ENCODE peak calls at places on chromosomes 5 and 9, in six cellular contexts. One of them, this sample, is unnamed.

GRCh38 chr5:137345396-137345795 is 153.7 kb downstream of the SPOCK1 start:
- DNase-seq in H9: no peak
- DNase-seq in left ventricle myocardium inferior: no peak
- DNase-seq in astrocyte: no peak
- DNase-seq in hepatocyte: no peak
- DNase-seq in IMR-90: no peak
- DNase-seq in this sample: no peak

GRCh38 chr5:130286971-130287370 is 382.7 kb downstream of the CHSY3 start:
- DNase-seq in H9: no peak
- DNase-seq in left ventricle myocardium inferior: no peak
- DNase-seq in astrocyte: peak; percentile 22
- DNase-seq in hepatocyte: no peak
- DNase-seq in IMR-90: no peak
- DNase-seq in this sample: no peak

GRCh38 chr5:97063276-97063675 is 79.1 kb downstream of the LIX1 start:
- DNase-seq in H9: no peak
- DNase-seq in left ventricle myocardium inferior: no peak
- DNase-seq in astrocyte: no peak
- DNase-seq in hepatocyte: no peak
- DNase-seq in IMR-90: no peak
- DNase-seq in this sample: no peak

GRCh38 chr5:5014836-5015235 is 125.3 kb upstream of the ADAMTS16 start:
- DNase-seq in H9: no peak
- DNase-seq in left ventricle myocardium inferior: no peak
- DNase-seq in astrocyte: peak; percentile 92
- DNase-seq in hepatocyte: no peak
- DNase-seq in IMR-90: no peak
- DNase-seq in this sample: no peak

GRCh38 chr9:137253717-137254623 is 1.2 kb upstream of the NELFB start:
- DNase-seq in H9: no peak
- DNase-seq in left ventricle myocardium inferior: no peak
- DNase-seq in astrocyte: no peak
- DNase-seq in hepatocyte: no peak
- DNase-seq in IMR-90: no peak
- DNase-seq in this sample: no peak

GRCh38 chr5:169302491-169303118 is 1.7 kb upstream of the SLIT3 start:
- DNase-seq in H9: peak; percentile 74
- DNase-seq in left ventricle myocardium inferior: peak; percentile 61
- DNase-seq in astrocyte: peak; percentile 55
- DNase-seq in hepatocyte: peak; percentile 88
- DNase-seq in IMR-90: peak; percentile 73
- DNase-seq in this sample: peak; percentile 65

GRCh38 chr9:136307215-136307750 is 3.4 kb upstream of the CCDC187 start:
- DNase-seq in H9: no peak
- DNase-seq in left ventricle myocardium inferior: no peak
- DNase-seq in astrocyte: no peak
- DNase-seq in hepatocyte: no peak
- DNase-seq in IMR-90: no peak
- DNase-seq in this sample: no peak

GRCh38 chr9:8850916-8851315 is 1051.3 kb upstream of the DMAC1 start:
- DNase-seq in H9: no peak
- DNase-seq in left ventricle myocardium inferior: no peak
- DNase-seq in astrocyte: no peak
- DNase-seq in hepatocyte: no peak
- DNase-seq in IMR-90: no peak
- DNase-seq in this sample: no peak

GRCh38 chr5:138754699-138755057 is 1.5 kb downstream of the CTNNA1 start:
- DNase-seq in H9: no peak
- DNase-seq in left ventricle myocardium inferior: no peak
- DNase-seq in astrocyte: peak; percentile 56
- DNase-seq in hepatocyte: peak; percentile 44
- DNase-seq in IMR-90: no peak
- DNase-seq in this sample: no peak

GRCh38 chr5:101676646-101677045 is 619.4 kb downstream of the SLCO4C1 start:
- DNase-seq in H9: no peak
- DNase-seq in left ventricle myocardium inferior: no peak
- DNase-seq in astrocyte: no peak
- DNase-seq in hepatocyte: no peak
- DNase-seq in IMR-90: no peak
- DNase-seq in this sample: no peak

GRCh38 chr9:133396952-133397351 is 20.8 kb downstream of the STKLD1 start:
- DNase-seq in H9: peak; percentile 86
- DNase-seq in left ventricle myocardium inferior: no peak
- DNase-seq in astrocyte: no peak
- DNase-seq in hepatocyte: no peak
- DNase-seq in IMR-90: no peak
- DNase-seq in this sample: no peak

GRCh38 chr5:168064933-168065622 is 226.4 kb upstream of the WWC1 start:
- DNase-seq in H9: no peak
- DNase-seq in left ventricle myocardium inferior: no peak
- DNase-seq in astrocyte: no peak
- DNase-seq in hepatocyte: no peak
- DNase-seq in IMR-90: no peak
- DNase-seq in this sample: no peak

GRCh38 chr5:168072665-168073064 is 218.8 kb upstream of the WWC1 start:
- DNase-seq in H9: no peak
- DNase-seq in left ventricle myocardium inferior: no peak
- DNase-seq in astrocyte: no peak
- DNase-seq in hepatocyte: no peak
- DNase-seq in IMR-90: no peak
- DNase-seq in this sample: no peak

GRCh38 chr5:168064457-168064856 is 227.0 kb upstream of the WWC1 start:
- DNase-seq in H9: no peak
- DNase-seq in left ventricle myocardium inferior: no peak
- DNase-seq in astrocyte: no peak
- DNase-seq in hepatocyte: no peak
- DNase-seq in IMR-90: no peak
- DNase-seq in this sample: no peak

GRCh38 chr5:168070761-168071160 is 220.7 kb upstream of the WWC1 start:
- DNase-seq in H9: no peak
- DNase-seq in left ventricle myocardium inferior: no peak
- DNase-seq in astrocyte: no peak
- DNase-seq in hepatocyte: no peak
- DNase-seq in IMR-90: no peak
- DNase-seq in this sample: no peak

GRCh38 chr5:168066536-168067208 is 224.8 kb upstream of the WWC1 start:
- DNase-seq in H9: no peak
- DNase-seq in left ventricle myocardium inferior: no peak
- DNase-seq in astrocyte: no peak
- DNase-seq in hepatocyte: no peak
- DNase-seq in IMR-90: no peak
- DNase-seq in this sample: no peak
- H3K27me3 ChIP-seq in H9: no peaks in the 10 kb centered on the region
- H3K27me3 ChIP-seq in left ventricle myocardium inferior: no peaks in the 10 kb centered on the region
- H3K27me3 ChIP-seq in astrocyte: no peaks in the 10 kb centered on the region
- H3K27me3 ChIP-seq in hepatocyte: no peaks in the 10 kb centered on the region
- H3K27me3 ChIP-seq in IMR-90: no peaks in the 10 kb centered on the region
- H3K27me3 ChIP-seq in this sample: no peaks in the 10 kb centered on the region

GRCh38 chr5:150904479-150905311 is at the start of gene ZNF300:
- DNase-seq in H9: peak; percentile 92
- DNase-seq in left ventricle myocardium inferior: peak; percentile 85
- DNase-seq in astrocyte: peak; percentile 95
- DNase-seq in hepatocyte: peak; percentile 85
- DNase-seq in IMR-90: peak; percentile 93
- DNase-seq in this sample: peak; percentile 85
- H3K27ac ChIP-seq in H9: peak within 1 kb of the TSS; percentile 68
- H3K27ac ChIP-seq in left ventricle myocardium inferior: peak within 1 kb of the TSS; percentile 83
- H3K27ac ChIP-seq in astrocyte: peak within 1 kb of the TSS; percentile 95
- H3K27ac ChIP-seq in hepatocyte: peak within 1 kb of the TSS; percentile 96
- H3K27ac ChIP-seq in IMR-90: peak within 1 kb of the TSS; percentile 93
- H3K27ac ChIP-seq in this sample: peak within 1 kb of the TSS; percentile 62

DNA sequence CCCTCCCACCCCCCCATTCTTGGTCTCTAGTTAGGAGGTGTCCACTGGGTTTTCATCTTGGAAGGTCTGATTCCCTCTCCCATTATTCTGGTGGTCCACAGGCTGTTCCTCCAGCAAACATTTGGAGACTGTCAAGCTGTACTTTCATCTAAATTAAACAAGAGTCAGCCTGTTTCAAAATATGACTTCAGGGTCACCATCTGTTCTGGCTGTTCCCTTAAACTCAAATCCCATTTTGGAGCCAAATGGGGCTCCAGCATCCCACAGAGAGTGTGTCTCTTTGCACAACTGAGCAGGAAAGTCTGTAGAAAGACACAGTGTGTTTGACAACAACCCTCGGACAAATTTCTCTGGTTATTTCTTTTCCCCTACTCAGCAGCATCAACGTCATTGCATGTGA is 20.5 kb downstream of the COL15A1 start:
- DNase-seq in H9: no peak
- DNase-seq in left ventricle myocardium inferior: no peak
- DNase-seq in astrocyte: no peak
- DNase-seq in hepatocyte: no peak
- DNase-seq in IMR-90: peak; percentile 18
- DNase-seq in this sample: no peak
- H3K27me3 ChIP-seq in H9: no peaks in the 10 kb centered on the region
- H3K27me3 ChIP-seq in left ventricle myocardium inferior: no peaks in the 10 kb centered on the region
- H3K27me3 ChIP-seq in astrocyte: peaks cover 23% of the 10 kb centered on the region
- H3K27me3 ChIP-seq in hepatocyte: no peaks in the 10 kb centered on the region
- H3K27me3 ChIP-seq in IMR-90: no peaks in the 10 kb centered on the region
- H3K27me3 ChIP-seq in this sample: no peaks in the 10 kb centered on the region

GRCh38 chr5:142754031-142754430 is 16.1 kb upstream of the ARHGAP26 start:
- DNase-seq in H9: no peak
- DNase-seq in left ventricle myocardium inferior: no peak
- DNase-seq in astrocyte: no peak
- DNase-seq in hepatocyte: no peak
- DNase-seq in IMR-90: no peak
- DNase-seq in this sample: no peak

GRCh38 chr5:142757564-142757963 is 12.6 kb upstream of the ARHGAP26 start:
- DNase-seq in H9: no peak
- DNase-seq in left ventricle myocardium inferior: no peak
- DNase-seq in astrocyte: no peak
- DNase-seq in hepatocyte: no peak
- DNase-seq in IMR-90: no peak
- DNase-seq in this sample: no peak

GRCh38 chr5:142749321-142749720 is 20.9 kb upstream of the ARHGAP26 start:
- DNase-seq in H9: no peak
- DNase-seq in left ventricle myocardium inferior: no peak
- DNase-seq in astrocyte: peak; percentile 73
- DNase-seq in hepatocyte: no peak
- DNase-seq in IMR-90: peak; percentile 77
- DNase-seq in this sample: no peak

GRCh38 chr5:142756576-142756975 is 13.6 kb upstream of the ARHGAP26 start:
- DNase-seq in H9: no peak
- DNase-seq in left ventricle myocardium inferior: no peak
- DNase-seq in astrocyte: no peak
- DNase-seq in hepatocyte: no peak
- DNase-seq in IMR-90: no peak
- DNase-seq in this sample: no peak

DNA sequence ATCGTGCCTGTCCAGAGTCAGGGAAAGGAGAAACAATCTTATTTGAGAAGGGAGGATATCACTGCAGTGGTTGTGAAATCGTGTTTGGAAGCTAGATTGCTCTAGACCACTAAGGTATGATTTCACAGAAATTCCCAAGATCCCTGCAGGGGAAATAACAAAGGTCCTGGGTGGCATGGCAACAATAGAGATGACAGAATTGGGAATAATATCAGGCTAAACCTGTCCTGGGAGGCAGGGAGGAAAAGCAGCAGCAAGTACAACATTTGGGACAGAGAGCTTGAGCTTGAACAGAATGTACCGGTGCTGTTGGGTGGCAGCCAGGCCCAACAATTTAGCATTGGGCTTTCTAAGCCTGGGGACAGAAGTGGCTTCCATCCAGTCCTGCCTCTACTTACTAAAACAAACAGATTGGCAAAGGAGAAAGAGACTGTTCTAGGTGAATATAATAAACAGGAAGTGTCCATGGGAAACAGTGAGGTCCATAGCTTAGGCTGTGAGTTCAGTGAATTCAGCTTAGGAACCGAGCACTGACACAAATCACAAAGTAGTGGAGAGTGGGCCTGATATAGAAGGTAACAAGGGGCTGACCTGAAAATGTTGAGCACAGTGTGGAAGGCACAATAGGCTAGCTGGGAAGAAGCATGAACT is 16.9 kb upstream of the ARHGAP26 start:
- DNase-seq in H9: no peak
- DNase-seq in left ventricle myocardium inferior: peak; percentile 86
- DNase-seq in astrocyte: no peak
- DNase-seq in hepatocyte: no peak
- DNase-seq in IMR-90: no peak
- DNase-seq in this sample: peak; percentile 69
- H3K27ac ChIP-seq in H9: no peak overlapping the region
- H3K27ac ChIP-seq in left ventricle myocardium inferior: peak overlapping the region; percentile 88
- H3K27ac ChIP-seq in astrocyte: no peak overlapping the region
- H3K27ac ChIP-seq in hepatocyte: no peak overlapping the region
- H3K27ac ChIP-seq in IMR-90: no peak overlapping the region
- H3K27ac ChIP-seq in this sample: peak overlapping the region; percentile 87

GRCh38 chr5:161498531-161498930 is 48.0 kb downstream of the GABRB2 start:
- DNase-seq in H9: no peak
- DNase-seq in left ventricle myocardium inferior: no peak
- DNase-seq in astrocyte: no peak
- DNase-seq in hepatocyte: no peak
- DNase-seq in IMR-90: no peak
- DNase-seq in this sample: no peak
- H3K27me3 ChIP-seq in H9: no peaks in the 10 kb centered on the region
- H3K27me3 ChIP-seq in left ventricle myocardium inferior: no peaks in the 10 kb centered on the region
- H3K27me3 ChIP-seq in astrocyte: no peaks in the 10 kb centered on the region
- H3K27me3 ChIP-seq in hepatocyte: no peaks in the 10 kb centered on the region
- H3K27me3 ChIP-seq in IMR-90: no peaks in the 10 kb centered on the region
- H3K27me3 ChIP-seq in this sample: no peaks in the 10 kb centered on the region

GRCh38 chr9:131587331-131587730 is 42.0 kb downstream of the PRRT1B start:
- DNase-seq in H9: no peak
- DNase-seq in left ventricle myocardium inferior: no peak
- DNase-seq in astrocyte: no peak
- DNase-seq in hepatocyte: no peak
- DNase-seq in IMR-90: no peak
- DNase-seq in this sample: no peak
- H3K27ac ChIP-seq in H9: no peak overlapping the region
- H3K27ac ChIP-seq in left ventricle myocardium inferior: no peak overlapping the region
- H3K27ac ChIP-seq in astrocyte: no peak overlapping the region
- H3K27ac ChIP-seq in hepatocyte: no peak overlapping the region
- H3K27ac ChIP-seq in IMR-90: no peak overlapping the region
- H3K27ac ChIP-seq in this sample: no peak overlapping the region